ENCODE peak calls at places on chromosomes 2 and 18, in six cellular contexts. One of them, this sample, is unnamed.

GRCh38 chr18:22412502-22412901 is 5.2 kb downstream of the CTAGE1 start:
- DNase-seq in K562: no peak
- DNase-seq in HepG2: no peak
- DNase-seq in A549: no peak
- DNase-seq in GM12878: no peak
- DNase-seq in SK-N-SH: no peak
- DNase-seq in this sample: peak

GRCh38 chr2:3780477-3781402 is 77.4 kb downstream of the DCDC2C start:
- DNase-seq in K562: peak
- DNase-seq in HepG2: peak
- DNase-seq in A549: peak
- DNase-seq in GM12878: peak
- DNase-seq in SK-N-SH: peak
- DNase-seq in this sample: peak

GRCh38 chr2:220434365-220434764 is 806.9 kb downstream of the SLC4A3 start:
- DNase-seq in K562: no peak
- DNase-seq in HepG2: no peak
- DNase-seq in A549: no peak
- DNase-seq in GM12878: no peak
- DNase-seq in SK-N-SH: no peak
- DNase-seq in this sample: peak

GRCh38 chr2:133843091-133843490 is 274.8 kb upstream of the NCKAP5 start:
- DNase-seq in K562: no peak
- DNase-seq in HepG2: no peak
- DNase-seq in A549: no peak
- DNase-seq in GM12878: no peak
- DNase-seq in SK-N-SH: no peak
- DNase-seq in this sample: peak

GRCh38 chr2:120314656-120315366 is 31.1 kb upstream of the INHBB start:
- DNase-seq in K562: no peak
- DNase-seq in HepG2: no peak
- DNase-seq in A549: no peak
- DNase-seq in GM12878: no peak
- DNase-seq in SK-N-SH: no peak
- DNase-seq in this sample: no peak

GRCh38 chr2:138919336-138919735 is 139.1 kb upstream of the NXPH2 start:
- DNase-seq in K562: no peak
- DNase-seq in HepG2: no peak
- DNase-seq in A549: no peak
- DNase-seq in GM12878: no peak
- DNase-seq in SK-N-SH: no peak
- DNase-seq in this sample: no peak

GRCh38 chr2:96663829-96664228 is 21.3 kb downstream of the FER1L5 start:
- DNase-seq in K562: no peak
- DNase-seq in HepG2: no peak
- DNase-seq in A549: no peak
- DNase-seq in GM12878: no peak
- DNase-seq in SK-N-SH: no peak
- DNase-seq in this sample: no peak

GRCh38 chr2:125424386-125424785 is 1231.6 kb upstream of the GYPC start:
- DNase-seq in K562: no peak
- DNase-seq in HepG2: no peak
- DNase-seq in A549: no peak
- DNase-seq in GM12878: no peak
- DNase-seq in SK-N-SH: no peak
- DNase-seq in this sample: no peak

GRCh38 chr18:11324956-11325873 is 175.8 kb upstream of the PIEZO2 start:
- DNase-seq in K562: no peak
- DNase-seq in HepG2: peak
- DNase-seq in A549: no peak
- DNase-seq in GM12878: peak
- DNase-seq in SK-N-SH: no peak
- DNase-seq in this sample: peak

GRCh38 chr2:202704248-202704647 is 69.5 kb downstream of the FAM117B start:
- DNase-seq in K562: no peak
- DNase-seq in HepG2: no peak
- DNase-seq in A549: no peak
- DNase-seq in GM12878: no peak
- DNase-seq in SK-N-SH: no peak
- DNase-seq in this sample: no peak

GRCh38 chr2:188132385-188132784 is 159.3 kb upstream of the GULP1 start:
- DNase-seq in K562: no peak
- DNase-seq in HepG2: no peak
- DNase-seq in A549: no peak
- DNase-seq in GM12878: no peak
- DNase-seq in SK-N-SH: no peak
- DNase-seq in this sample: no peak

GRCh38 chr2:70515938-70516337 is 37.7 kb downstream of the TGFA start:
- DNase-seq in K562: no peak
- DNase-seq in HepG2: no peak
- DNase-seq in A549: no peak
- DNase-seq in GM12878: no peak
- DNase-seq in SK-N-SH: no peak
- DNase-seq in this sample: no peak

GRCh38 chr2:70511986-70512729 is 41.5 kb downstream of the TGFA start:
- DNase-seq in K562: no peak
- DNase-seq in HepG2: no peak
- DNase-seq in A549: no peak
- DNase-seq in GM12878: no peak
- DNase-seq in SK-N-SH: no peak
- DNase-seq in this sample: no peak

GRCh38 chr2:70513751-70514150 is 39.9 kb downstream of the TGFA start:
- DNase-seq in K562: no peak
- DNase-seq in HepG2: no peak
- DNase-seq in A549: no peak
- DNase-seq in GM12878: no peak
- DNase-seq in SK-N-SH: no peak
- DNase-seq in this sample: no peak

GRCh38 chr2:70516596-70516995 is 37.0 kb downstream of the TGFA start:
- DNase-seq in K562: no peak
- DNase-seq in HepG2: no peak
- DNase-seq in A549: peak
- DNase-seq in GM12878: peak
- DNase-seq in SK-N-SH: no peak
- DNase-seq in this sample: no peak

GRCh38 chr2:70514612-70515055 is 39.0 kb downstream of the TGFA start:
- DNase-seq in K562: no peak
- DNase-seq in HepG2: peak
- DNase-seq in A549: no peak
- DNase-seq in GM12878: no peak
- DNase-seq in SK-N-SH: no peak
- DNase-seq in this sample: no peak
- TF ChIP-seq SMC3 in K562: no peak
- TF ChIP-seq SMC3 in HepG2: no peak
- TF ChIP-seq SMC3 in A549: no peak
- TF ChIP-seq SMC3 in GM12878: no peak
- TF ChIP-seq SMC3 in SK-N-SH: no peak
- TF ChIP-seq SMC3 in this sample: no peak

GRCh38 chr2:159521272-159521671 is 95.1 kb downstream of the BAZ2B start:
- DNase-seq in K562: no peak
- DNase-seq in HepG2: no peak
- DNase-seq in A549: no peak
- DNase-seq in GM12878: no peak
- DNase-seq in SK-N-SH: no peak
- DNase-seq in this sample: no peak

GRCh38 chr2:159515482-159515881 is 100.9 kb downstream of the BAZ2B start:
- DNase-seq in K562: no peak
- DNase-seq in HepG2: no peak
- DNase-seq in A549: no peak
- DNase-seq in GM12878: no peak
- DNase-seq in SK-N-SH: no peak
- DNase-seq in this sample: no peak

GRCh38 chr2:159516241-159516758 is 100.0 kb downstream of the BAZ2B start:
- DNase-seq in K562: no peak
- DNase-seq in HepG2: peak
- DNase-seq in A549: peak
- DNase-seq in GM12878: peak
- DNase-seq in SK-N-SH: peak
- DNase-seq in this sample: peak

GRCh38 chr2:159513745-159514144 is 102.6 kb downstream of the BAZ2B start:
- DNase-seq in K562: no peak
- DNase-seq in HepG2: no peak
- DNase-seq in A549: no peak
- DNase-seq in GM12878: no peak
- DNase-seq in SK-N-SH: no peak
- DNase-seq in this sample: no peak

GRCh38 chr2:159518321-159519005 is 97.9 kb downstream of the BAZ2B start:
- DNase-seq in K562: no peak
- DNase-seq in HepG2: no peak
- DNase-seq in A549: no peak
- DNase-seq in GM12878: no peak
- DNase-seq in SK-N-SH: no peak
- DNase-seq in this sample: no peak
- TF ChIP-seq SMC3 in K562: no peak
- TF ChIP-seq SMC3 in HepG2: no peak
- TF ChIP-seq SMC3 in A549: no peak
- TF ChIP-seq SMC3 in GM12878: no peak
- TF ChIP-seq SMC3 in SK-N-SH: no peak
- TF ChIP-seq SMC3 in this sample: no peak

DNA sequence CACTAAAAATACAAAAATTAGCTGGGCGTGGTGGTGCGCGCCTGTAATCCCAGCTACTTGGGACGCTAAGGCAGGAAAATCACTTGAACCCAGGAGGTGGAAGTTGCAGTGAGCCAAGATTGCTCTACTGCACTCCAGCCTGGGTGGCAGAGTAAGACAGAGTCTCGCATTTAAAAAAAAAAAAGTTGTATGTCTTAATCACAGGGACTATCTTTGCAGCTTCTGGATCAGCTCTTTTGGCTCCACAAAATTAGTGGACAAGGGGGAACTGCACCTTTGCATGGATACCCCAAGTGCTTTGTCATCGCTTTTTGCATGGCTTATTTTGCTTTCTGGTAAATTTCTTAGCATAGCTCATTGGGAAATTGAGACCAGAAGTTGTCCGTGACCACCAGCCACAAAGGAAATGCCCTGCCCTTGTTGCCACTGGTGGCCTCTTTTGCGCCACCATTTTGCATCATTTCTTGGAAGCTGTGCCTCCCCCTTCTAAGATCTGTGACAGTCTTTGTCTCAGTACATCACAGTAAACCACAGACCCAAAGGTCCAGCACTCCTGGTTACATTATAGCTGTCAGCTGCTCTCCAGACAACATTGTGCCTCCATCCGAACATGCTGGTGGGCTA is 43.9 kb upstream of the PCBP1 start:
- DNase-seq in K562: no peak
- DNase-seq in HepG2: no peak
- DNase-seq in A549: no peak
- DNase-seq in GM12878: no peak
- DNase-seq in SK-N-SH: no peak
- DNase-seq in this sample: no peak
- TF ChIP-seq SMC3 in K562: no peak
- TF ChIP-seq SMC3 in HepG2: no peak
- TF ChIP-seq SMC3 in A549: no peak
- TF ChIP-seq SMC3 in GM12878: no peak
- TF ChIP-seq SMC3 in SK-N-SH: no peak
- TF ChIP-seq SMC3 in this sample: no peak

GRCh38 chr2:20633001-20633400 is 17.9 kb downstream of the HS1BP3 start:
- DNase-seq in K562: no peak
- DNase-seq in HepG2: no peak
- DNase-seq in A549: no peak
- DNase-seq in GM12878: no peak
- DNase-seq in SK-N-SH: no peak
- DNase-seq in this sample: no peak
- TF ChIP-seq SMC3 in K562: no peak
- TF ChIP-seq SMC3 in HepG2: no peak
- TF ChIP-seq SMC3 in A549: no peak
- TF ChIP-seq SMC3 in GM12878: no peak
- TF ChIP-seq SMC3 in SK-N-SH: no peak
- TF ChIP-seq SMC3 in this sample: no peak

DNA sequence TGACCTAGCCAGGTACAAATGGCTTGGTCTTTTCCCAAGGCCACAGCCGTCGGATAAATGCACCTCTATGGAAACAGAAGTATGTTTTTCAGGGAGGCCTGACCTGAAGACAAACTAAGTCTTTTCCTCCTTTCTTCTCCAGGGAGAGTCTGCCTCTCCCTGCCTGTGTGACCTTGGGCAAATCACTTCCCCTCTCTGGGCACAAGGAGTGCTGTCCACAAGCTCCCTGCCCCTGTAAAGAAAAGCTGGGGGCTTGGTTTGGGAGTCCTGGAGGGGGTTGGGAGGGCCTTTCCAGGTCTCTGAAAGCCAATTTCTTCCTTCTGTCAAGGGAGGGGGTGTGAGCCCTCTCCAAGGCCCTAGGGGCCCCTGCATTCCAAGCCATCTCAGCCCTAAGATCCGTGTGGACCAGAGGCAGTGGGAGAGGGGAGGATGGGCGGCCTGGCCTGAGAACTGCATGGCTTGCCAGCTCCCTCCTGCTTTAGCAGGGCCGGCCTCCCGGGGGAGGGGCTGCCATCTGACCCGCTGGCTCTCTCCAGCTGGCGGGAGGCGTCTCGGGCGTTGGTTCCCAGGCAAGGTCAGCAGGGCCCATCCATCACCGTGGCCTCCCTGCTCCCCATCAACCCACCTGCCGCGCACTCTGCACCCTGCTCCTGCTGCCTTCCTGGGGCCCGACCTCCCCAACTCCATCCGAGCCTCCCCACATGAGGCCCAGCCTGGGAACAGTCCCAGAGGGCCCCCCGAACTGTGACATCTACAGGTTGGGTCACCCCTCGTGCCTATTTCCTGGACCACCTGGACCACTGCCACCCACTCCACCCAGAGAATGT is 61.4 kb downstream of the SMAD7 start:
- DNase-seq in K562: no peak
- DNase-seq in HepG2: no peak
- DNase-seq in A549: no peak
- DNase-seq in GM12878: no peak
- DNase-seq in SK-N-SH: peak
- DNase-seq in this sample: no peak
- TF ChIP-seq SMC3 in K562: no peak
- TF ChIP-seq SMC3 in HepG2: no peak
- TF ChIP-seq SMC3 in A549: no peak
- TF ChIP-seq SMC3 in GM12878: no peak
- TF ChIP-seq SMC3 in SK-N-SH: no peak
- TF ChIP-seq SMC3 in this sample: no peak